ENCODE peak calls at places on chromosomes 6 and 20, in six cellular contexts. J is CD8-positive, alpha-beta memory T cell; Z is uterus; B is fibroblast of lung; G is CD8-positive, alpha-beta T cell; N is heart right ventricle. E is an unnamed sample.

GRCh38 chr6:33995046-33995872 is 150.6 kb downstream of the GRM4 start:
- DNase-seq in G (no peak), Z (no peak), N (no peak), J (no peak), B (no peak), E (peak)

GRCh38 chr6:166596741-166597507 is 10.4 kb upstream of the RAMACL start:
- DNase-seq in G (no peak), B (no peak), J (no peak), Z (no peak), N (no peak), E (no peak)

GRCh38 chr6:124795879-124796838 is 166.1 kb upstream of the RNF217 start:
- DNase-seq in J (no peak), G (no peak), B (peak), N (peak), Z (no peak), E (no peak)

GRCh38 chr20:47428164-47428563 is 71.7 kb upstream of the ZMYND8 start:
- DNase-seq in Z (no peak), J (no peak), B (no peak), N (no peak), G (no peak), E (no peak)

GRCh38 chr6:68169922-68170321 is 465.2 kb upstream of the ADGRB3 start:
- DNase-seq in G (no peak), B (no peak), J (no peak), Z (no peak), N (no peak), E (no peak)

GRCh38 chr6:169976301-169977081 is 225.1 kb downstream of the ERMARD start:
- DNase-seq in B (no peak), G (no peak), J (peak), Z (no peak), N (no peak), E (no peak)

GRCh38 chr6:90787411-90787810 is 200.5 kb upstream of the MAP3K7 start:
- DNase-seq in G (no peak), N (no peak), B (no peak), J (no peak), Z (no peak), E (no peak)

GRCh38 chr6:107676002-107676401 is 148.1 kb downstream of the SCML4 start:
- DNase-seq in Z (peak), G (no peak), N (no peak), J (no peak), B (no peak), E (no peak)

GRCh38 chr6:28212510-28213212 is 12.4 kb upstream of the ZSCAN9 start:
- DNase-seq in B (peak), J (no peak), G (no peak), N (no peak), Z (no peak), E (no peak)

GRCh38 chr20:931401-931800 is 15.3 kb upstream of the ANGPT4 start:
- DNase-seq in B (no peak), J (no peak), N (no peak), G (no peak), Z (no peak), E (no peak)

GRCh38 chr6:26064619-26065257 is 22.5 kb upstream of the HFE start:
- DNase-seq in Z (no peak), G (peak), J (peak), N (no peak), B (peak), E (no peak)

GRCh38 chr20:36752582-36752981 is 6.7 kb upstream of the NDRG3 start:
- DNase-seq in Z (no peak), G (no peak), J (no peak), N (no peak), B (no peak), E (no peak)

GRCh38 chr6:46325561-46326525 is 155.1 kb upstream of the ENPP5 start:
- DNase-seq in J (peak), Z (no peak), G (peak), B (peak), N (peak), E (no peak)

GRCh38 chr20:43334080-43334479 is 123.6 kb upstream of the SRSF6 start:
- DNase-seq in B (no peak), J (no peak), G (no peak), Z (no peak), N (no peak), E (no peak)

GRCh38 chr20:43325926-43326325 is 131.8 kb upstream of the SRSF6 start:
- DNase-seq in G (no peak), J (no peak), B (no peak), N (no peak), Z (no peak), E (no peak)

GRCh38 chr20:43331911-43332310 is 125.8 kb upstream of the SRSF6 start:
- DNase-seq in N (peak), J (no peak), G (no peak), Z (no peak), B (no peak), E (no peak)
- H3K4me3 ChIP-seq in N (no peak), J (no peak), G (no peak), Z (no peak), B (no peak), E (no peak)

DNA sequence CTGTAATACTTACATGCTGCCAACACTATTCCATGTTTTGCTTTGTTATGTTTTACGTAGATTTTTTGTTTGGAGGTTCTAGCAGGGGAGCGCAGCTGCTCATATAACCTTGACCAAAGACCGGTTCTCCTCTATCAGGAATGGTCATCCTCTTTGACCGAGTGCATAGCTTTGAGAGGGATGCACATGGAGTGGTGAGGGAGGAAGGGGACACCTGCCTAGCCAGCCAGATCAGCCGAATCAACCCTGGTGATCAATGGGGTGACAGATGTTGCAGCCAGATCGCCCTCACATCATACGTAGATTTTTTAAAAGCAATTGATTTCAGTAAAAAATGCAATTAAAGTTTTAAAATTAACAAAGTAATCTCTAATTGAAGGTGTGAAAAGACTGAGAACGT is 6.3 kb downstream of the DSTN start:
- DNase-seq in Z (no peak), N (no peak), B (no peak), J (no peak), G (no peak), E (no peak)
- H3K4me3 ChIP-seq in Z (no peak), N (no peak), B (no peak), J (no peak), G (no peak), E (peak)

GRCh38 chr20:52975024-52975732 is 3.0 kb downstream of the TSHZ2 start:
- DNase-seq in B (peak), N (no peak), Z (peak), G (no peak), J (no peak), E (no peak)
- H3K4me3 ChIP-seq in B (peak), N (peak), Z (peak), G (no peak), J (peak), E (peak)

DNA sequence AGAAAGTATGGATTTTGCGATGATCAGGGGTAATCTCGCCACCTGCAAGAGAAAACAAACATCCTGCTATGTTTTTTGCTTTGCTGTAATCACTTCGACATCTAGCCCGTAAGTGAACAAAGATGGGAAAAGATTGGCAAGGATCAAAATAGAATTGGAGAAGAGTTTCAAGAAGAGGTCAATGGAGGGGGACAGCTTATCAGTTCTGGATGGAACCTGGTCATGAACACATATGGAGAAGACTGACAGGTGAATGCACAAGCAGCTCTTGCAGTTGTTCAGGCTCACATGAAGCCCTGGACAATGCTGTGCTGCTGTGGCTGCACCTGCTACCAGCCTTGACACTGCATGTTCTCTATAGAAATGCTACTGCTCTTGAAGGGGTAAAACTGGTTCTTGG is 222.1 kb downstream of the BCAS1 start:
- DNase-seq in G (no peak), Z (no peak), J (no peak), N (no peak), B (no peak), E (no peak)
- H3K4me3 ChIP-seq in G (no peak), Z (no peak), J (no peak), N (no peak), B (no peak), E (no peak)

GRCh38 chr6:137216875-137217553 is 2.2 kb downstream of the IFNGR1 start:
- DNase-seq in N (no peak), Z (no peak), G (no peak), B (no peak), J (no peak), E (no peak)
- H3K4me3 ChIP-seq in N (peak), Z (peak), G (peak), B (peak), J (peak), E (peak)

GRCh38 chr20:54085910-54086309 is 15.5 kb upstream of the BCAS1 start:
- DNase-seq in B (no peak), Z (no peak), G (no peak), J (no peak), N (no peak), E (no peak)
- H3K4me3 ChIP-seq in B (no peak), Z (no peak), G (no peak), J (no peak), N (no peak), E (no peak)

DNA sequence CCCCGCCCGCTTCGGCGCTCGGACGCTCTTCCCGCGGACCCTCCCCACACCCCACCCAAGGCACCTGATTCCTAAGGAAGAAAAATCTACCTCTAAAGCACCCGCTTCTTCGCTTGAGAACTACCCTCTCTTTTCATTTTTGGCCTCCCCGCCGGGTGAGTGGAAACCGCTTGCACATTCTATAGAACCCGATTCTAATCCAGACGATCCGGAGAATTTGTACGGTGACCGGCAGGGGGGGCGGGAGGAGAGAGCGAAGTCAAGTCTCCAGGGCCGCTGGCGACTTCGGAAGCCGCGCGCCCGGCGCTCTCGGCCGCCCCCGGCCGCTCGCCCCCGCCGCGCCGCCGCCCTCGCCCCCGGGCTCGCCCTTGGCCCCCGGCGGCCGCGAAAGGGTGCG is at the start of gene RBM24:
- DNase-seq in J (no peak), B (peak), G (no peak), N (peak), Z (peak), E (peak)
- H3K4me3 ChIP-seq in J (no peak), B (peak), G (peak), N (peak), Z (peak), E (peak)

E was measured in coronary artery.